ENCODE peak calls at places on chromosomes 12 and 14, in eight cellular contexts. C is left lung; K is GM20000; A is GM10248; O is stomach; W is fibroblast of lung; I is CD8-positive, alpha-beta T cell; L is kidney epithelial cell. Z is an unnamed sample.

GRCh38 chr14:61461808-61462275 is 140.5 kb downstream of the PRKCH start:
- DNase-seq in C (no peak), I (peak), K (no peak), L (no peak), O (no peak), W (peak), A (peak), Z (peak)

GRCh38 chr14:91171291-91171690 is 57.4 kb downstream of the DGLUCY start:
- DNase-seq in O (no peak), K (no peak), W (no peak), L (no peak), A (no peak), I (no peak), C (no peak), Z (no peak)

GRCh38 chr12:65673291-65673690 is 151.0 kb upstream of the HMGA2 start:
- DNase-seq in W (no peak), K (no peak), L (no peak), C (no peak), A (no peak), I (no peak), O (no peak), Z (no peak)

GRCh38 chr12:88952543-88952942 is 372.3 kb upstream of the KITLG start:
- DNase-seq in C (no peak), I (no peak), L (no peak), W (peak), O (peak), A (no peak), K (no peak), Z (no peak)

GRCh38 chr14:54344445-54344844 is 52.4 kb upstream of the CDKN3 start:
- DNase-seq in O (no peak), K (peak), L (no peak), W (no peak), I (no peak), A (no peak), C (no peak), Z (no peak)

GRCh38 chr12:52052471-52053186 is 1.4 kb downstream of the NR4A1 start:
- DNase-seq in A (no peak), I (no peak), C (no peak), K (no peak), W (peak), L (no peak), O (peak), Z (no peak)

GRCh38 chr14:105386581-105387529 is 11.5 kb upstream of the TEX22 start:
- DNase-seq in O (no peak), C (no peak), W (no peak), I (no peak), A (no peak), K (no peak), L (no peak), Z (no peak)

GRCh38 chr14:20997564-20997963 is 1.5 kb upstream of the SLC39A2 start:
- DNase-seq in W (no peak), C (no peak), K (no peak), L (no peak), A (no peak), I (no peak), O (no peak), Z (no peak)

GRCh38 chr14:103517626-103518415 is 4.8 kb downstream of the CKB start:
- DNase-seq in W (peak), O (peak), L (no peak), I (no peak), C (no peak), A (no peak), K (no peak), Z (no peak)

GRCh38 chr14:51323492-51323891 is 83.4 kb downstream of the TMX1 start:
- DNase-seq in C (no peak), A (no peak), L (no peak), O (no peak), I (no peak), K (no peak), W (no peak), Z (no peak)

GRCh38 chr14:80607430-80608200 is 333.9 kb downstream of the CEP128 start:
- DNase-seq in C (no peak), I (no peak), W (peak), O (no peak), A (no peak), K (no peak), L (no peak), Z (no peak)

GRCh38 chr14:80003138-80003537 is 208.2 kb downstream of the DIO2 start:
- DNase-seq in O (no peak), L (no peak), I (no peak), W (peak), A (no peak), C (no peak), K (no peak), Z (no peak)

DNA sequence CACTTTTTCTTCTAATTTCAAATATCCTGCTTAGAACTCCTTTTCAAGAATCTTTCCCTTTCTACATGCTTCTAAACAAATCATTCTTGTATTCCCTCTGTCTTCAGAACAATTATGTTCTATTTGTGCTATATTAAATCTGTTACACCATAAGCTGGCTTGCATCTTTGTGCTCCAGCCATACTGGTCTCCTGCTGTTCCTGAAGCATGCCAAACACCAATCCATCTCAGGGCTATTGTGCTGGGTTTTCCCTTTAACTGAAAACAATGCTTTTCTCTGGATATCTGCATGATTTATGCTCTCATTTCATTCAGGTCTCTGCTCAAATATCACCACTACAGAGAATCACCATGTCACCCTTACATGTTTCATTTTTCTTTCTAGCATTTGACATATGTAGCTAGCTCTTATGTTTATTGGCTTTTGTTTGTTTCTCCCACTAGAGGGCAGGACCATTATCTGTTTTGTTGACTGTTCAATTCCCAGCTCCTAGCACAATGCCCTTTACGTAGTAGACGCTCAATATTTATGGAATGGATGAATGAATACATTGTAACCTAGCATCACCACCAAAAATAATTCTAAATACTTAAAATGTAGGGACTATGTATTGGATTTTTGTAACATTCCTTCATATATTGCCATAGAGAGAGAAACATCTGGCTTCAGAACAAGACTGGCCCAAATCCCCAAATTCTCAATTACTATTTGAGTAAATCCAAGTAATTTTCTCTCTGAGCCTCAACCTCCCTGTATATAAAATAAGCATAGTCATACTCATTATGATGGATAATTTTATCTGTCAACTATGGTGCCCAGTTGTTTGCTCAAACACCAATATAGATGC is 302.0 kb upstream of the SYT1 start:
- DNase-seq in C (no peak), A (no peak), O (no peak), L (no peak), W (peak), K (no peak), I (no peak), Z (no peak)
- TF ChIP-seq CTCF in C (no peak), A (peak), O (no peak), L (peak), W (peak), K (no peak), I (no peak), Z (no peak)

GRCh38 chr12:104670439-104671406 is 214.0 kb downstream of the CHST11 start:
- DNase-seq in O (no peak), W (no peak), L (no peak), I (no peak), C (peak), A (no peak), K (no peak), Z (no peak)

GRCh38 chr12:104667139-104667538 is 210.4 kb downstream of the CHST11 start:
- DNase-seq in I (no peak), A (no peak), O (no peak), W (peak), L (no peak), K (no peak), C (no peak), Z (no peak)

GRCh38 chr12:104668274-104668718 is 211.5 kb downstream of the CHST11 start:
- DNase-seq in C (no peak), K (no peak), L (no peak), O (no peak), I (no peak), W (peak), A (no peak), Z (no peak)

GRCh38 chr12:104669851-104670337 is 213.1 kb downstream of the CHST11 start:
- DNase-seq in C (peak), I (peak), A (peak), W (peak), O (peak), K (peak), L (no peak), Z (peak)

GRCh38 chr12:104669057-104669770 is 212.5 kb downstream of the CHST11 start:
- DNase-seq in O (peak), I (no peak), C (no peak), L (no peak), A (no peak), K (no peak), W (peak), Z (no peak)
- TF ChIP-seq CTCF in O (no peak), I (no peak), C (no peak), L (peak), A (peak), K (no peak), W (peak), Z (no peak)

GRCh38 chr12:47307680-47308399 is 228.1 kb upstream of the AMIGO2 start:
- DNase-seq in I (peak), L (peak), W (peak), O (peak), K (peak), A (peak), C (peak), Z (peak)
- TF ChIP-seq CTCF in I (peak), L (peak), W (peak), O (peak), K (peak), A (peak), C (peak), Z (peak)

GRCh38 chr14:95034806-95035205 is 122.5 kb downstream of the DICER1 start:
- DNase-seq in K (no peak), O (no peak), A (no peak), I (no peak), C (no peak), W (no peak), L (no peak), Z (no peak)
- TF ChIP-seq CTCF in K (no peak), O (no peak), A (no peak), I (no peak), C (no peak), W (no peak), L (no peak), Z (no peak)

GRCh38 chr12:99390707-99391106 is 256.8 kb upstream of the GARIN6 start:
- DNase-seq in C (no peak), A (peak), I (no peak), O (no peak), K (peak), L (no peak), W (no peak), Z (no peak)
- TF ChIP-seq CTCF in C (no peak), A (peak), I (no peak), O (no peak), K (peak), L (peak), W (no peak), Z (peak)

DNA sequence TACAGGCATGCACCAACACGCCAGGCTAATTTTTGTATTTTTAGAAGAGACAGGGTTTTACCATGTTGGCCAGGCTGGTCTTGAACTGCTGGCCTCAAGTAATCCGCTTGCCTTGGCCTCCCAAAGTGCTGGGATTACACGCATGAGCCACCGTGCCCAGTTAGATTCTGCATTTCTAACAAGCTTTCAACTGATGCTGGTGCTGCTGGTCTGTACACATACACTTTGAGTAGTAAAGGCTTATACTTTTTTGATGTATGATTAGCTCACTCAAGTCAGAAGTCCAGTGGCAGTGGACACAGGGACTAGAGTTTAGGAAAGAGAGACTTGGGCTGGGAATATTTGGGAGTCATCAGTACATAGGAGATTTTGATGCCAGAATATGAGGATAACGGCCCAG is 2.2 kb upstream of the TBC1D15 start:
- DNase-seq in L (no peak), I (no peak), W (no peak), O (no peak), A (no peak), K (no peak), C (no peak), Z (no peak)
- TF ChIP-seq CTCF in L (no peak), I (no peak), W (no peak), O (no peak), A (no peak), K (no peak), C (no peak), Z (no peak)

DNA sequence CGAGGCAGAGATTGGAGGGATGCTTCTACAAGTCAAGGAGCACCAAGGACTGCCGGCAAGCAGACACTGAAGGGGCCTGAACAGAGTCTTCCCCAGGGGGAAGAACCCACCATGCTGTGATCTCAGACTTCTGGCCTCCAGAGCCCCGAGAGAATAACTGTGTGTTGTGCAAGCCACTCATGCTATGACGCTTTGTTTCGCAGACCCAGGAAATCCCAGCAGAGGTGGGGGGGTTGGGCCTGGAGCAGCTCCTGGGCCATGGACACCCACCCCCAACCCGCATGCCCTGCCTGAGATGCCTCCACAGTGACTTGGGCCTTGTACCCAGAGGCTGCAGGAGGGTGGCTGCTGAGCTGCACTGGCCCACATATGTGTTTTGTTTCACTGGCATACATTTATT is 31.2 kb downstream of the ARL6IP4 start:
- DNase-seq in C (no peak), L (no peak), O (no peak), I (no peak), K (no peak), W (no peak), A (no peak), Z (no peak)
- TF ChIP-seq CTCF in C (no peak), L (no peak), O (no peak), I (no peak), K (no peak), W (no peak), A (no peak), Z (no peak)

Z was measured in GM13976.